ENCODE peak calls at places on chromosomes 6 and 20, in four cellular contexts. One of them, this sample, is unnamed.

GRCh38 chr6:67252663-67253062 is 1382.4 kb upstream of the ADGRB3 start:
- DNase-seq in SK-N-SH: peak
- DNase-seq in H1: no peak
- DNase-seq in K562: no peak
- DNase-seq in this sample: no peak

GRCh38 chr20:7851031-7851490 is 89.2 kb downstream of the HAO1 start:
- DNase-seq in SK-N-SH: no peak
- DNase-seq in H1: no peak
- DNase-seq in K562: no peak
- DNase-seq in this sample: no peak

GRCh38 chr6:34362909-34363713 is 29.4 kb downstream of the NUDT3 start:
- DNase-seq in SK-N-SH: no peak
- DNase-seq in H1: no peak
- DNase-seq in K562: no peak
- DNase-seq in this sample: peak

GRCh38 chr6:89680150-89680549 is 41.6 kb upstream of the LYRM2 start:
- DNase-seq in SK-N-SH: no peak
- DNase-seq in H1: no peak
- DNase-seq in K562: no peak
- DNase-seq in this sample: no peak

GRCh38 chr6:75412937-75413662 is 80.5 kb downstream of the FILIP1 start:
- DNase-seq in SK-N-SH: no peak
- DNase-seq in H1: no peak
- DNase-seq in K562: no peak
- DNase-seq in this sample: no peak

GRCh38 chr6:1311400-1312192 is at the start of gene FOXQ1:
- DNase-seq in SK-N-SH: peak
- DNase-seq in H1: peak
- DNase-seq in K562: no peak
- DNase-seq in this sample: no peak

GRCh38 chr6:37207903-37208456 is 38.0 kb downstream of the PIM1 start:
- DNase-seq in SK-N-SH: peak
- DNase-seq in H1: peak
- DNase-seq in K562: peak
- DNase-seq in this sample: peak

GRCh38 chr6:42405025-42405424 is 46.7 kb downstream of the TRERF1 start:
- DNase-seq in SK-N-SH: no peak
- DNase-seq in H1: no peak
- DNase-seq in K562: no peak
- DNase-seq in this sample: no peak

GRCh38 chr6:17101422-17102257 is at the start of gene STMND1:
- DNase-seq in SK-N-SH: peak
- DNase-seq in H1: peak
- DNase-seq in K562: no peak
- DNase-seq in this sample: no peak

GRCh38 chr6:41712651-41713103 is 22.7 kb downstream of the TFEB start:
- DNase-seq in SK-N-SH: no peak
- DNase-seq in H1: no peak
- DNase-seq in K562: no peak
- DNase-seq in this sample: no peak

GRCh38 chr6:72248621-72249020 is 362.3 kb downstream of the RIMS1 start:
- DNase-seq in SK-N-SH: no peak
- DNase-seq in H1: no peak
- DNase-seq in K562: no peak
- DNase-seq in this sample: no peak

GRCh38 chr6:112827793-112828192 is 480.7 kb downstream of the RFPL4B start:
- DNase-seq in SK-N-SH: no peak
- DNase-seq in H1: no peak
- DNase-seq in K562: no peak
- DNase-seq in this sample: peak

GRCh38 chr6:158018851-158019361 is 37.2 kb downstream of the SYNJ2 start:
- DNase-seq in SK-N-SH: no peak
- DNase-seq in H1: no peak
- DNase-seq in K562: no peak
- DNase-seq in this sample: no peak

GRCh38 chr6:158040051-158040803 is 58.6 kb downstream of the SYNJ2 start:
- DNase-seq in SK-N-SH: peak
- DNase-seq in H1: no peak
- DNase-seq in K562: peak
- DNase-seq in this sample: peak

GRCh38 chr6:81751388-81752083 is 945 bp downstream of the TENT5A start:
- DNase-seq in SK-N-SH: no peak
- DNase-seq in H1: peak
- DNase-seq in K562: no peak
- DNase-seq in this sample: no peak

GRCh38 chr20:11970243-11970836 is 52.6 kb downstream of the BTBD3 start:
- DNase-seq in SK-N-SH: no peak
- DNase-seq in H1: no peak
- DNase-seq in K562: no peak
- DNase-seq in this sample: no peak

GRCh38 chr20:40757087-40757486 is 68.1 kb upstream of the MAFB start:
- DNase-seq in SK-N-SH: no peak
- DNase-seq in H1: no peak
- DNase-seq in K562: no peak
- DNase-seq in this sample: peak

GRCh38 chr6:11854418-11855165 is 76.0 kb upstream of the ADTRP start:
- DNase-seq in SK-N-SH: no peak
- DNase-seq in H1: no peak
- DNase-seq in K562: peak
- DNase-seq in this sample: no peak

GRCh38 chr6:293185-294174 is 1.2 kb downstream of the DUSP22 start:
- DNase-seq in SK-N-SH: no peak
- DNase-seq in H1: peak
- DNase-seq in K562: no peak
- DNase-seq in this sample: no peak

GRCh38 chr6:90537723-90538407 is 49.0 kb downstream of the MAP3K7 start:
- DNase-seq in SK-N-SH: no peak
- DNase-seq in H1: no peak
- DNase-seq in K562: no peak
- DNase-seq in this sample: peak

GRCh38 chr6:63214816-63215215 is 3.5 kb downstream of the FKBP1C start:
- DNase-seq in SK-N-SH: no peak
- DNase-seq in H1: no peak
- DNase-seq in K562: no peak
- DNase-seq in this sample: no peak

GRCh38 chr6:148608211-148608951 is 138.4 kb upstream of the UST start:
- DNase-seq in SK-N-SH: no peak
- DNase-seq in H1: no peak
- DNase-seq in K562: no peak
- DNase-seq in this sample: no peak

GRCh38 chr6:150606258-150607043 is 6.8 kb downstream of the PLEKHG1 start:
- DNase-seq in SK-N-SH: no peak
- DNase-seq in H1: no peak
- DNase-seq in K562: no peak
- DNase-seq in this sample: no peak

GRCh38 chr20:55582498-55582897 is 422.8 kb downstream of the CBLN4 start:
- DNase-seq in SK-N-SH: no peak
- DNase-seq in H1: no peak
- DNase-seq in K562: no peak
- DNase-seq in this sample: no peak

GRCh38 chr6:390914-391558 is 516 bp upstream of the IRF4 start:
- DNase-seq in SK-N-SH: no peak
- DNase-seq in H1: peak
- DNase-seq in K562: no peak
- DNase-seq in this sample: no peak

DNA sequence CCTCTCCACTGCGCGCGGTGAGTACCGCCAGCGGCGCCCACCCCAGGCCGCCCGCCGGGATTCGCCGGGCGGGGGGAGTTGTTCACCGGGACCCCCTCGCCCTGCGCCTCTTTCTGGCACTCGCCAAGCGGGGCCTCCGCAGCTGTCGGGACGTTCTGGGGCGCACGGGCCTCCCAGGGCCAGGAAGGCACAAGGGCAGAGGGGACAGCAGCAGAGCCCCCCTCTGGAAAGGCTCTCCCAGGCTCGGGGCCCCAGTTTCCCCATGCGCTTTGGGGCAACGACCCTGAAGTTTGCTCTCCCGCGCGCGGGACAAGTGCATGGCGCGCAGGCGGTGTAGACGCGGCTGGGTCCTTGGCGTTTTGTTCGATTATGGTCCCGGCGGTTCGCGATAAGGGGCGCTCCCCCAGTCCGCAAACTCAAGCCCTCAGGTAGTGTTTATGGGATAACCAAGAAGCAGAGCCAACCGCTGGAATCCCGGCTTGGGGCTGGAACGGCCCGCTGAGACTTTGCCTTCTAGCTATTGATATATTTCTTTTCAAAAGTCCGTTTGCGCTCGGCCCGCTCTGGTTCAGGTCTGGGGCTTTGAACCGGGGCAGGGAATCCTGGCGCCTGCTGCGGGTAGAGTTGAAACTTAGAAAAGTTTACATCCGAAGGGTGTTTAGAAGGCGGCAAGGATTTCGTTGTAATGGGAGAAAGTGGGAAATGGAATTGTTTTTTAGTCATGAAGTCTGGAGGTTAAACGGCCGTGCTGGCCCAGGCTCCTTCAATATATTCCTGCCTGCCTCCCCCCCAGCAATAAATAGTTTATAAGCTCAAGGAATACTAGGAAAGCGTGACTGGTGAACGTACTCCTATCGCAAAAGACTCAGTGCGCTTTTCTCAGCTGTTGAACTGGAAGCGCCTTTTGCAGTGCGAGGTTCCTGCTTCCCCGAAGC is 595 bp downstream of the EYA2 start:
- DNase-seq in SK-N-SH: no peak
- DNase-seq in H1: peak
- DNase-seq in K562: no peak
- DNase-seq in this sample: no peak
- TF ChIP-seq NRF1 in SK-N-SH: no peak
- TF ChIP-seq NRF1 in H1: no peak
- TF ChIP-seq NRF1 in K562: no peak
- TF ChIP-seq NRF1 in this sample: no peak

DNA sequence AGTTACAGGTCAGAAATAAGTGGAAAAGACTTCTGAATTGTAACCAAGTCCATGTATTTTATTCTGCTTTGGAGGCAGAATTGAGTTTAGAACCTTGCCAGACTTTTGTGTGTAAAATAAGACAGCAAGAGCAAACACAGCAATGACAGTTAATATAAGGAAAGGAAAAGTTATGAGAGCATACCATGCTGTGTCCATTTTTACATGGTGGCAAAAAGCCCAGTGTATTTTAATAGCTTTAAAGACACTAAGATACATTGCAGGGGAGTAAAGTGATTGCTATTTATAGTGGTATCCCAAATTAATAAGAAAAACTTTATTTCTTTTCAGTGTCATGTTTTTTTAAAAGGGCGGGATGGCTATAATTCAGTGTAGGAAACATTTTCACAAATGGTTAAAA is 45.2 kb downstream of the CDC5L start:
- DNase-seq in SK-N-SH: no peak
- DNase-seq in H1: no peak
- DNase-seq in K562: no peak
- DNase-seq in this sample: no peak
- TF ChIP-seq NRF1 in SK-N-SH: no peak
- TF ChIP-seq NRF1 in H1: no peak
- TF ChIP-seq NRF1 in K562: no peak
- TF ChIP-seq NRF1 in this sample: no peak

GRCh38 chr6:30614843-30615218 is 2.2 kb downstream of the PPP1R10 start:
- DNase-seq in SK-N-SH: peak
- DNase-seq in H1: peak
- DNase-seq in K562: peak
- DNase-seq in this sample: peak
- TF ChIP-seq NRF1 in SK-N-SH: peak
- TF ChIP-seq NRF1 in H1: no peak
- TF ChIP-seq NRF1 in K562: peak
- TF ChIP-seq NRF1 in this sample: no peak

DNA sequence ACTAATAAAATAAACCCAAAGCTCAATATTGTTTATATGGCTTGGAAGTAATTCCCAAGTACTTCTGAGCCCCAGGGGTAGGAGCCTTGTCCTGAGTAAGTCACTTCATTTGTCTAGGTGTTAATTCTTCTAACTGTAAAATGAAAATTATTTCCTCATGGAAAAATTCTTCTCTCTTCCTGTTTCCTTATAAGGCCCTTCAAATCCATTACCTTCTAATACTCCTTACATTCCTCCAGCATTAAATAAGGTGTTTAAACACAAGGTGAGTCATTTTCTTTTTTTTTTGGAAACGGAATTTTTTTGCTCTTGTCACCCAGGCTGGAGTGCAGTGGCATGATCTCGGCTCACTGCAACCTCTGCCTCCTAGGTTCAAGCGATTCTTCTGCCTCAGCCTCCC is 41.9 kb downstream of the PRR18 start:
- DNase-seq in SK-N-SH: no peak
- DNase-seq in H1: no peak
- DNase-seq in K562: no peak
- DNase-seq in this sample: no peak
- TF ChIP-seq NRF1 in SK-N-SH: no peak
- TF ChIP-seq NRF1 in H1: no peak
- TF ChIP-seq NRF1 in K562: no peak
- TF ChIP-seq NRF1 in this sample: no peak

GRCh38 chr6:144314003-144314485 is 28.9 kb downstream of the UTRN start:
- DNase-seq in SK-N-SH: no peak
- DNase-seq in H1: no peak
- DNase-seq in K562: no peak
- DNase-seq in this sample: no peak
- TF ChIP-seq NRF1 in SK-N-SH: no peak
- TF ChIP-seq NRF1 in H1: no peak
- TF ChIP-seq NRF1 in K562: no peak
- TF ChIP-seq NRF1 in this sample: no peak